ENCODE peak calls at places on chromosomes 6 and 20, in seven cellular contexts. R is AG04449, A is GM06990, G is mammary epithelial cell, I is psoas muscle, S is endothelial cell, E is AG04450. H is an unnamed sample.
A peak's percentile ranks its signal among the peaks of the same experiment; 100 is the strongest.

GRCh38 chr20:13458860-13459451 is 179.8 kb downstream of the TASP1 start:
- DNase-seq in R (no peak), S (peak; percentile 22), G (peak; percentile 35), E (no peak), I (no peak), A (peak; percentile 11), H (peak; percentile 27)

GRCh38 chr6:125747589-125748533 is 1.6 kb upstream of the HEY2 start:
- DNase-seq in S (peak; percentile 53), A (peak; percentile 45), I (peak; percentile 71), G (peak; percentile 48), R (no peak), E (no peak), H (peak; percentile 49)

GRCh38 chr20:34516038-34516873 is at the start of gene DYNLRB1:
- DNase-seq in E (peak; percentile 94), S (peak; percentile 98), R (peak; percentile 82), G (peak; percentile 91), I (peak; percentile 99), A (peak; percentile 87), H (peak; percentile 98)

GRCh38 chr6:12196326-12196936 is 93.7 kb upstream of the EDN1 start:
- DNase-seq in A (no peak), I (no peak), E (peak; percentile 32), R (peak; percentile 31), G (peak; percentile 11), S (no peak), H (no peak)

GRCh38 chr20:62816031-62816878 is 595 bp upstream of the COL9A3 start:
- DNase-seq in E (no peak), A (no peak), I (no peak), G (no peak), S (no peak), R (no peak), H (no peak)

GRCh38 chr6:125511809-125512341 is 210.1 kb upstream of the HDDC2 start:
- DNase-seq in I (no peak), G (no peak), E (no peak), A (no peak), S (no peak), R (no peak), H (no peak)

GRCh38 chr20:45368221-45368980 is 5.4 kb downstream of the SYS1 start:
- DNase-seq in R (no peak), S (no peak), E (no peak), I (no peak), G (no peak), A (peak; percentile 87), H (peak; percentile 38)

GRCh38 chr6:132669690-132670291 is 10.8 kb upstream of the TAAR1 start:
- DNase-seq in E (no peak), S (no peak), A (peak; percentile 3), R (no peak), I (no peak), G (peak; percentile 21), H (no peak)

GRCh38 chr20:22389836-22390542 is 194.4 kb downstream of the FOXA2 start:
- DNase-seq in I (no peak), A (no peak), G (peak; percentile 99), E (no peak), R (no peak), S (no peak), H (no peak)

GRCh38 chr6:30829639-30830250 is 54.6 kb upstream of the DDR1 start:
- DNase-seq in E (no peak), S (no peak), R (no peak), A (no peak), G (no peak), I (no peak), H (peak; percentile 46)

GRCh38 chr6:163347021-163347446 is 67.5 kb upstream of the QKI start:
- DNase-seq in I (peak; percentile 78), E (no peak), A (no peak), R (no peak), S (no peak), G (no peak), H (no peak)

GRCh38 chr6:38404900-38405556 is 234.7 kb downstream of the BTBD9 start:
- DNase-seq in S (no peak), E (no peak), A (no peak), I (no peak), G (peak; percentile 87), R (no peak), H (no peak)

GRCh38 chr6:160043784-160044183 is 74.9 kb downstream of the IGF2R start:
- DNase-seq in R (no peak), S (no peak), E (no peak), G (no peak), A (no peak), I (no peak), H (no peak)

GRCh38 chr20:60784321-60784720 is 467.7 kb upstream of the CDH4 start:
- DNase-seq in E (no peak), I (no peak), G (no peak), S (no peak), R (no peak), A (no peak), H (no peak)

GRCh38 chr6:17015144-17015543 is 86.7 kb upstream of the STMND1 start:
- DNase-seq in A (peak; percentile 53), R (no peak), E (no peak), S (no peak), G (peak; percentile 77), I (no peak), H (peak; percentile 50)

GRCh38 chr20:38805958-38806854 is 709 bp downstream of the PPP1R16B start:
- DNase-seq in S (peak; percentile 37), I (peak; percentile 53), E (no peak), R (no peak), G (no peak), A (peak; percentile 66), H (peak; percentile 63)

GRCh38 chr6:41505084-41506049 is 40.8 kb upstream of the FOXP4 start:
- DNase-seq in S (peak; percentile 27), E (peak; percentile 66), R (no peak), A (peak; percentile 82), G (peak; percentile 27), I (peak; percentile 86), H (peak; percentile 44)

GRCh38 chr6:16690244-16691142 is 70.8 kb downstream of the ATXN1 start:
- DNase-seq in I (no peak), R (no peak), E (no peak), S (no peak), G (peak; percentile 69), A (peak; percentile 61), H (peak; percentile 77)

GRCh38 chr6:11054722-11055121 is 10.6 kb upstream of the ELOVL2 start:
- DNase-seq in R (no peak), E (no peak), I (no peak), A (no peak), G (no peak), S (no peak), H (no peak)

GRCh38 chr6:166591026-166591425 is 4.5 kb upstream of the RAMACL start:
- DNase-seq in I (no peak), A (no peak), S (no peak), G (no peak), R (no peak), E (no peak), H (no peak)

GRCh38 chr6:166595061-166595780 is 8.7 kb upstream of the RAMACL start:
- DNase-seq in S (no peak), I (no peak), R (peak; percentile 91), G (peak; percentile 22), E (peak; percentile 76), A (no peak), H (no peak)

GRCh38 chr6:166589786-166590574 is 3.5 kb upstream of the RAMACL start:
- DNase-seq in E (no peak), I (no peak), R (no peak), S (no peak), G (no peak), A (no peak), H (no peak)

GRCh38 chr6:166591961-166592520 is 5.6 kb upstream of the RAMACL start:
- DNase-seq in S (no peak), A (no peak), R (no peak), E (no peak), G (no peak), I (peak; percentile 22), H (no peak)

GRCh38 chr6:166592818-166593217 is 6.3 kb upstream of the RAMACL start:
- DNase-seq in I (no peak), S (no peak), E (no peak), G (peak; percentile 22), R (peak; percentile 37), A (no peak), H (no peak)
- TF ChIP-seq CTCF in I (no peak), S (no peak), E (no peak), G (no peak), R (no peak), A (no peak), H (no peak)

DNA sequence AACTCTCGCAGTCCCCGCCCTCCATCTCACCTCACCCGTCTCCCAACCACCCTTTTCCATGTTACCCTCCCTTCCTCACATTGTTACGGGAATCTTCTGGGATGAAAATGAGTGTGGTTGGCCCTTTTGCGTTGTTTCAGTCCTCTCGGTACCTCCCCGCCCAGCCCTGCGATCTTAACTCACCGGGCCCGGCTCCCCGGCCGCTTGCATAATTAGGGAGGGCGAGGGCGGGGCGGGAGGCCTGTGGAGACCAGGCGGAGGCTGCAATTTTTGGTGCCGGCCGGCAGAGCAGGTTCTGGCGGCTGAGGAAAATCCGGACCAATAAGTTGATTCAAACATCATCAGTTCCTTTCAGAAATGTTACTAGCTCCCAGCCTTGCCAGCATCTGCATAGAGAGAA is 25.2 kb downstream of the TFAP2B start:
- DNase-seq in E (no peak), I (no peak), S (no peak), A (no peak), R (no peak), G (no peak), H (no peak)
- TF ChIP-seq CTCF in E (no peak), I (no peak), S (no peak), A (no peak), R (no peak), G (no peak), H (no peak)

GRCh38 chr6:105791569-105792318 is 294.4 kb upstream of the PRDM1 start:
- DNase-seq in E (no peak), A (peak; percentile 34), I (no peak), S (no peak), G (no peak), R (no peak), H (no peak)

GRCh38 chr6:105789935-105790334 is 296.2 kb upstream of the PRDM1 start:
- DNase-seq in R (no peak), E (no peak), S (no peak), G (no peak), I (no peak), A (no peak), H (no peak)

GRCh38 chr6:105787747-105788146 is 298.4 kb upstream of the PRDM1 start:
- DNase-seq in A (no peak), R (no peak), E (no peak), S (no peak), I (no peak), G (no peak), H (no peak)

GRCh38 chr6:105793132-105793531 is 293.0 kb upstream of the PRDM1 start:
- DNase-seq in R (no peak), S (no peak), I (no peak), E (no peak), G (no peak), A (no peak), H (no peak)

DNA sequence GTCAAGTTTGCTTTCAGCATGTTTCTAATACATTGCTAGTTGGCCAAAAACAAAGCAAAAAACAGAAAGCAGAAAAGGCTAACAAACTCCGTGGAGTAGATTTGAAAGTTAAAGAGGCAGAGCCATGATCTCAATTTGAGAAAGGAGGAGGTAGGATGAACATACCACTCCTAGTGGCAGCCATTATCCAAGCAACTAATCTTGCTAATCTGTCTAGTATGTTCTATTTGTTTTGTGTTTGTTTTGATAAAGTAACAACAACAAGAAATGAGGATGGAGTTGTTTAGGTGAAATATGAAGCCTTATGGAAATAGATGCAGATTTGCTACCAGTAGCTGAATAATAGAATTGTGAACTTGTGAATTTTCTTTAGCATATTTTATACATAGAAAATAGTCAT is 295.5 kb upstream of the PRDM1 start:
- DNase-seq in I (no peak), G (no peak), R (no peak), S (no peak), A (no peak), E (no peak), H (no peak)
- TF ChIP-seq CTCF in I (no peak), G (no peak), R (peak; percentile 4), S (no peak), A (no peak), E (peak; percentile 38), H (no peak)

GRCh38 chr20:10433623-10434466 is at the start of gene MKKS:
- DNase-seq in S (peak; percentile 89), R (peak; percentile 62), G (peak; percentile 91), A (peak; percentile 93), I (peak; percentile 96), E (peak; percentile 82), H (peak; percentile 86)
- TF ChIP-seq CTCF in S (no peak), R (peak; percentile 5), G (no peak), A (no peak), I (peak; percentile 9), E (peak; percentile 29), H (no peak)

H was measured in activated CD8-positive, alpha-beta T cell treated with anti-CD3 and anti-CD28 coated beads for 36 hours.